ENCODE peak calls at places on chromosome 21, in ten cellular contexts. R is hippocampal formation; L is HEK293T; M is stimulated activated CD4-positive, alpha-beta T cell treated with anti-CD3 and anti-CD28 coated beads, Interleukin-1b, Interleukin-23, amount 100 ng/mL, for 24 hours; E is 8988T; D is lung microvascular endothelial cell; X is mammary epithelial cell; Y is natural killer cell; B is pancreas; W is epithelial cell of esophagus. V is an unnamed sample.

GRCh38 chr21:46195595-46196195 is 11.4 kb upstream of the SPATC1L start:
- DNase-seq in R (no peak), L (no peak), M (no peak), E (no peak), D (no peak), X (no peak), Y (no peak), B (peak; percentile 4), W (no peak), V (no peak)

GRCh38 chr21:38139380-38140168 is 117.2 kb upstream of the KCNJ15 start:
- DNase-seq in R (no peak), L (no peak), M (no peak), E (no peak), D (no peak), X (peak; percentile 96), Y (no peak), B (no peak), W (peak; percentile 98), V (peak; percentile 97)

GRCh38 chr21:41867313-41867712 is 11.8 kb downstream of the PRDM15 start:
- DNase-seq in R (no peak), L (no peak), M (no peak), E (no peak), D (no peak), X (no peak), Y (no peak), B (no peak), W (no peak), V (no peak)

GRCh38 chr21:44800103-44800502 is 1.5 kb downstream of the UBE2G2 start:
- DNase-seq in R (no peak), L (peak; percentile 51), M (no peak), E (no peak), D (peak; percentile 50), X (peak; percentile 27), Y (no peak), B (no peak), W (peak; percentile 74), V (peak; percentile 39)

GRCh38 chr21:39176312-39176711 is 6.9 kb downstream of the PSMG1 start:
- DNase-seq in R (no peak), L (no peak), M (no peak), E (no peak), D (no peak), X (no peak), Y (no peak), B (no peak), W (peak; percentile 35), V (peak; percentile 14)

GRCh38 chr21:42317826-42318746 is 2.9 kb upstream of the TFF3 start:
- DNase-seq in R (no peak), L (no peak), M (no peak), E (no peak), D (no peak), X (no peak), Y (no peak), B (no peak), W (no peak), V (peak; percentile 59)

GRCh38 chr21:37381883-37382585 is 15.5 kb downstream of the DYRK1A start:
- DNase-seq in R (no peak), L (no peak), M (no peak), E (no peak), D (no peak), X (no peak), Y (no peak), B (no peak), W (no peak), V (no peak)

GRCh38 chr21:46212721-46213484 is 15.7 kb downstream of the LSS start:
- DNase-seq in R (no peak), L (no peak), M (no peak), E (no peak), D (no peak), X (no peak), Y (no peak), B (no peak), W (no peak), V (no peak)

GRCh38 chr21:43985690-43986251 is 26.3 kb upstream of the TRAPPC10 start:
- DNase-seq in R (no peak), L (no peak), M (no peak), E (no peak), D (no peak), X (no peak), Y (no peak), B (no peak), W (no peak), V (no peak)

GRCh38 chr21:45891388-45892155 is 90.0 kb upstream of the COL6A1 start:
- DNase-seq in R (no peak), L (no peak), M (no peak), E (no peak), D (no peak), X (no peak), Y (no peak), B (no peak), W (no peak), V (no peak)

GRCh38 chr21:20083336-20083735 is 914.9 kb upstream of the NCAM2 start:
- DNase-seq in R (no peak), L (no peak), M (no peak), E (no peak), D (no peak), X (no peak), Y (no peak), B (no peak), W (no peak), V (peak; percentile 39)

V was measured in NCI-H69.